ENCODE peak calls at places on chromosomes 13 and 19, in six cellular contexts. L is CD4-positive, alpha-beta T cell; A is fibroblast of lung; J is CD4-positive, CD25-positive, alpha-beta regulatory T cell; K is CD8-positive, alpha-beta memory T cell; C is colonic mucosa. V is an unnamed sample.
A peak's percentile ranks its signal among the peaks of the same experiment; 100 is the strongest.

GRCh38 chr19:48641850-48642249 is 4.1 kb downstream of the CA11 start:
- DNase-seq in C (no peak), K (no peak), J (no peak), L (no peak), A (no peak), V (no peak)

GRCh38 chr13:24626449-24626848 is 53.8 kb upstream of the ATP12A start:
- DNase-seq in C (peak; percentile 50), L (no peak), A (no peak), J (no peak), K (no peak), V (no peak)

GRCh38 chr19:12596927-12597548 is 13.6 kb downstream of the ZNF490 start:
- DNase-seq in L (no peak), K (no peak), A (no peak), C (no peak), J (no peak), V (no peak)

GRCh38 chr13:28340272-28340793 is 154.6 kb downstream of the FLT1 start:
- DNase-seq in J (no peak), L (no peak), C (no peak), K (no peak), A (peak; percentile 84), V (no peak)

GRCh38 chr19:33194527-33194883 is 375 bp downstream of the LRP3 start:
- DNase-seq in L (no peak), A (peak; percentile 10), K (no peak), J (no peak), C (no peak), V (no peak)

GRCh38 chr13:51520524-51520923 is 63.7 kb upstream of the WDFY2 start:
- DNase-seq in C (no peak), J (no peak), A (peak; percentile 71), K (no peak), L (no peak), V (no peak)

GRCh38 chr19:48878219-48879024 is 6.2 kb downstream of the PPP1R15A start:
- DNase-seq in J (no peak), K (peak; percentile 24), C (no peak), A (peak; percentile 53), L (peak; percentile 40), V (no peak)

GRCh38 chr13:99605417-99606321 is 104.4 kb downstream of the TM9SF2 start:
- DNase-seq in A (peak; percentile 13), K (peak; percentile 28), C (peak; percentile 77), J (peak; percentile 26), L (peak; percentile 45), V (peak; percentile 13)

GRCh38 chr13:113077953-113078894 is 27.4 kb upstream of the F7 start:
- DNase-seq in J (no peak), K (no peak), L (no peak), C (no peak), A (no peak), V (no peak)

GRCh38 chr13:59533561-59534337 is 630.0 kb downstream of the DIAPH3 start:
- DNase-seq in J (no peak), K (no peak), A (peak; percentile 75), C (no peak), L (no peak), V (no peak)

GRCh38 chr13:101408154-101408553 is 8.2 kb downstream of the NALCN start:
- DNase-seq in C (no peak), L (no peak), K (no peak), J (no peak), A (no peak), V (no peak)

GRCh38 chr13:42571895-42572294 is 2.1 kb upstream of the TNFSF11 start:
- DNase-seq in K (no peak), C (no peak), J (no peak), A (no peak), L (no peak), V (no peak)

GRCh38 chr19:13241321-13242104 is 91.3 kb downstream of the IER2 start:
- DNase-seq in C (no peak), K (no peak), J (no peak), A (no peak), L (no peak), V (no peak)

GRCh38 chr13:114130708-114131580 is 1.5 kb downstream of the RASA3 start:
- DNase-seq in J (peak; percentile 39), L (peak; percentile 55), A (peak; percentile 94), K (peak; percentile 44), C (peak; percentile 47), V (peak; percentile 47)

GRCh38 chr19:38617764-38618589 is at the start of gene MAP4K1:
- DNase-seq in C (peak; percentile 63), J (peak; percentile 56), L (peak; percentile 47), A (no peak), K (peak; percentile 57), V (peak; percentile 23)

GRCh38 chr19:47331931-47332547 is at the start of gene C5AR2:
- DNase-seq in L (no peak), K (no peak), J (no peak), A (no peak), C (no peak), V (no peak)
- H3K27ac ChIP-seq in L (no peak within 1 kb of the TSS), K (no peak within 1 kb of the TSS), J (no peak within 1 kb of the TSS), A (no peak within 1 kb of the TSS), C (no peak within 1 kb of the TSS), V (peak within 1 kb of the TSS; percentile 55)

GRCh38 chr19:54021363-54021762 is 29.9 kb downstream of the CACNG6 start:
- DNase-seq in L (no peak), K (no peak), J (no peak), A (no peak), C (no peak), V (no peak)
- H3K27ac ChIP-seq in L (no peak overlapping the region), K (no peak overlapping the region), J (no peak overlapping the region), A (no peak overlapping the region), C (no peak overlapping the region), V (no peak overlapping the region)

GRCh38 chr13:110770678-110771077 is 57.2 kb downstream of the ING1 start:
- DNase-seq in K (no peak), J (no peak), A (no peak), L (no peak), C (no peak), V (no peak)

GRCh38 chr13:110771194-110771593 is 57.7 kb downstream of the ING1 start:
- DNase-seq in A (no peak), L (no peak), K (no peak), J (no peak), C (no peak), V (no peak)

GRCh38 chr13:110772091-110772984 is 58.8 kb downstream of the ING1 start:
- DNase-seq in A (no peak), L (no peak), J (no peak), K (no peak), C (no peak), V (no peak)

GRCh38 chr13:110769097-110769496 is 55.6 kb downstream of the ING1 start:
- DNase-seq in K (no peak), C (no peak), J (no peak), L (no peak), A (no peak), V (no peak)

GRCh38 chr13:110767476-110767875 is 54.0 kb downstream of the ING1 start:
- DNase-seq in J (no peak), L (no peak), K (no peak), C (no peak), A (no peak), V (no peak)
- H3K27ac ChIP-seq in J (no peak overlapping the region), L (no peak overlapping the region), K (no peak overlapping the region), C (no peak overlapping the region), A (no peak overlapping the region), V (no peak overlapping the region)

GRCh38 chr13:41006296-41006695 is 12.8 kb downstream of the ELF1 start:
- DNase-seq in K (no peak), C (no peak), J (no peak), L (no peak), A (no peak), V (no peak)
- H3K27ac ChIP-seq in K (no peak overlapping the region), C (peak overlapping the region; percentile 68), J (peak overlapping the region; percentile 80), L (peak overlapping the region; percentile 51), A (no peak overlapping the region), V (no peak overlapping the region)

GRCh38 chr13:110012102-110012739 is 225.8 kb upstream of the IRS2 start:
- DNase-seq in K (no peak), A (peak; percentile 100), J (no peak), C (no peak), L (no peak), V (no peak)
- H3K27ac ChIP-seq in K (no peak overlapping the region), A (peak overlapping the region; percentile 74), J (no peak overlapping the region), C (no peak overlapping the region), L (no peak overlapping the region), V (no peak overlapping the region)

GRCh38 chr19:19744641-19745040 is 11.7 kb upstream of the ZNF14 start:
- DNase-seq in L (no peak), K (no peak), J (no peak), C (no peak), A (no peak), V (no peak)
- H3K27ac ChIP-seq in L (no peak overlapping the region), K (no peak overlapping the region), J (no peak overlapping the region), C (no peak overlapping the region), A (no peak overlapping the region), V (no peak overlapping the region)

GRCh38 chr19:51137812-51138425 is 4.2 kb upstream of the SIGLEC7 start:
- DNase-seq in A (no peak), L (no peak), C (no peak), J (no peak), K (no peak), V (no peak)

GRCh38 chr19:51138549-51138979 is 3.5 kb upstream of the SIGLEC7 start:
- DNase-seq in J (no peak), L (no peak), K (no peak), A (no peak), C (no peak), V (no peak)

GRCh38 chr19:51135004-51135403 is 7.1 kb upstream of the SIGLEC7 start:
- DNase-seq in C (no peak), A (no peak), J (no peak), K (no peak), L (no peak), V (no peak)

GRCh38 chr19:51136333-51136732 is 5.8 kb upstream of the SIGLEC7 start:
- DNase-seq in J (no peak), A (no peak), C (no peak), L (no peak), K (no peak), V (no peak)

GRCh38 chr19:51136891-51137551 is 5.1 kb upstream of the SIGLEC7 start:
- DNase-seq in J (no peak), L (no peak), A (no peak), C (no peak), K (no peak), V (no peak)
- H3K27ac ChIP-seq in J (no peak overlapping the region), L (no peak overlapping the region), A (no peak overlapping the region), C (no peak overlapping the region), K (no peak overlapping the region), V (no peak overlapping the region)

DNA sequence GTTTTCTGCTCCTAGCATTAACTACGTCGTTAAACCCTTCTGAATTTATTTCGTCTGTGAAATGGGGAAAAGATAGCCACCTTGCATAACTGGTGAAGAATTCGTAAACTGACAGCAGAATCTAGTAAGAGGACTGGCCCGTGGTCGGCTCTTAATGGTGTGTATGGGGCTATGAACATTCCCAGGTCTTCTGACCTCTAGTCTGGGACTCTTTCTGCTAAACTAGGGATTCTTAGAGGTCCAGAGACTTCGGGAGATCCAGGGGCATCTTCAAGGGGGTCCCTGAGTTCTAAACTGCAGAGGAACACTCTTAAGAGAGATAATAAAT is 231.1 kb upstream of the SERP2 start:
- DNase-seq in J (no peak), K (no peak), A (no peak), L (no peak), C (peak; percentile 32), V (no peak)
- H3K27ac ChIP-seq in J (no peak overlapping the region), K (peak overlapping the region; percentile 26), A (peak overlapping the region; percentile 48), L (peak overlapping the region; percentile 48), C (peak overlapping the region; percentile 68), V (peak overlapping the region; percentile 84)